ENCODE peak calls at places on chromosome 13, in nine cellular contexts. O, M, K, D, A, V, R, P and S are unnamed samples.

GRCh38 chr13:49821216-49821820 is 28.8 kb upstream of the KPNA3 start:
- DNase-seq in O (peak; percentile 22), M (no peak), K (no peak), D (no peak), A (no peak), V (no peak), R (no peak), P (no peak), S (no peak)

GRCh38 chr13:62837895-62838294 is 1422.2 kb upstream of the PCDH20 start:
- DNase-seq in O (peak; percentile 9), M (no peak), K (no peak), D (no peak), A (no peak), V (peak; percentile 54), R (peak; percentile 69), P (no peak), S (peak; percentile 0)

GRCh38 chr13:29906432-29907011 is 56.1 kb upstream of the UBL3 start:
- DNase-seq in O (no peak), M (no peak), K (no peak), D (no peak), A (no peak), V (no peak), R (no peak), P (no peak), S (no peak)

GRCh38 chr13:33879044-33879596 is 61.2 kb downstream of the RFC3 start:
- DNase-seq in O (no peak), M (no peak), K (no peak), D (no peak), A (no peak), V (no peak), R (no peak), P (no peak), S (no peak)

GRCh38 chr13:38630780-38631179 is 56.1 kb upstream of the FREM2 start:
- DNase-seq in O (no peak), M (no peak), K (no peak), D (no peak), A (no peak), V (peak; percentile 78), R (no peak), P (no peak), S (peak; percentile 23)

GRCh38 chr13:41231786-41232185 is 31.6 kb downstream of the MTRF1 start:
- DNase-seq in O (no peak), M (no peak), K (no peak), D (no peak), A (peak; percentile 68), V (peak; percentile 21), R (peak; percentile 59), P (peak; percentile 4), S (peak; percentile 6)

GRCh38 chr13:32897296-32897695 is 118.9 kb upstream of the KL start:
- DNase-seq in O (no peak), M (no peak), K (no peak), D (no peak), A (no peak), V (no peak), R (no peak), P (no peak), S (no peak)

GRCh38 chr13:74187564-74187963 is 53.4 kb upstream of the KLF12 start:
- DNase-seq in O (peak; percentile 79), M (no peak), K (no peak), D (no peak), A (no peak), V (peak; percentile 52), R (no peak), P (no peak), S (no peak)

GRCh38 chr13:29849071-29849541 is 1.3 kb downstream of the UBL3 start:
- DNase-seq in O (peak; percentile 31), M (no peak), K (no peak), D (no peak), A (peak; percentile 53), V (peak; percentile 39), R (peak; percentile 26), P (peak; percentile 38), S (peak; percentile 32)

GRCh38 chr13:70424428-70424827 is 316.2 kb upstream of the KLHL1 start:
- DNase-seq in O (no peak), M (no peak), K (no peak), D (no peak), A (peak; percentile 74), V (no peak), R (no peak), P (no peak), S (no peak)

GRCh38 chr13:44903596-44903995 is 85.7 kb downstream of the NUFIP1 start:
- DNase-seq in O (no peak), M (no peak), K (no peak), D (no peak), A (no peak), V (peak; percentile 96), R (peak; percentile 92), P (no peak), S (peak; percentile 90)

GRCh38 chr13:81442904-81443303 is 1102.0 kb upstream of the SPRY2 start:
- DNase-seq in O (no peak), M (no peak), K (no peak), D (no peak), A (no peak), V (no peak), R (no peak), P (no peak), S (no peak)

GRCh38 chr13:28440774-28441532 is 54.0 kb downstream of the FLT1 start:
- DNase-seq in O (no peak), M (no peak), K (no peak), D (no peak), A (no peak), V (no peak), R (no peak), P (no peak), S (no peak)

GRCh38 chr13:28220166-28220565 is 81.8 kb downstream of the PAN3 start:
- DNase-seq in O (no peak), M (no peak), K (no peak), D (no peak), A (no peak), V (peak; percentile 58), R (peak; percentile 81), P (no peak), S (peak; percentile 7)

GRCh38 chr13:43180837-43181236 is 157.5 kb downstream of the DNAJC15 start:
- DNase-seq in O (no peak), M (no peak), K (no peak), D (no peak), A (peak; percentile 52), V (no peak), R (no peak), P (no peak), S (no peak)

GRCh38 chr13:24128962-24129361 is 31.6 kb upstream of the SPATA13 start:
- DNase-seq in O (no peak), M (no peak), K (no peak), D (no peak), A (no peak), V (no peak), R (no peak), P (no peak), S (no peak)

GRCh38 chr13:76667551-76667950 is 218.7 kb downstream of the KCTD12 start:
- DNase-seq in O (peak; percentile 13), M (no peak), K (no peak), D (no peak), A (no peak), V (peak; percentile 74), R (peak; percentile 89), P (no peak), S (peak; percentile 19)

GRCh38 chr13:62551588-62551987 is 1135.9 kb upstream of the PCDH20 start:
- DNase-seq in O (no peak), M (no peak), K (no peak), D (no peak), A (no peak), V (no peak), R (no peak), P (no peak), S (no peak)

GRCh38 chr13:106083620-106084350 is 451.7 kb downstream of the EFNB2 start:
- DNase-seq in O (peak; percentile 19), M (no peak), K (peak; percentile 24), D (no peak), A (peak; percentile 75), V (peak; percentile 73), R (peak; percentile 78), P (no peak), S (peak; percentile 31)

GRCh38 chr13:44277459-44277858 is 96.2 kb upstream of the SERP2 start:
- DNase-seq in O (no peak), M (no peak), K (no peak), D (no peak), A (no peak), V (no peak), R (no peak), P (no peak), S (no peak)

GRCh38 chr13:111337741-111338140 is 17.3 kb downstream of the TEX29 start:
- DNase-seq in O (no peak), M (no peak), K (no peak), D (no peak), A (peak; percentile 10), V (peak; percentile 19), R (peak; percentile 8), P (no peak), S (peak; percentile 4)

GRCh38 chr13:36098080-36098479 is 33.1 kb downstream of the DCLK1 start:
- DNase-seq in O (no peak), M (no peak), K (no peak), D (no peak), A (no peak), V (peak; percentile 60), R (no peak), P (no peak), S (no peak)

GRCh38 chr13:47803131-47803530 is 197.9 kb downstream of the SUCLA2 start:
- DNase-seq in O (no peak), M (no peak), K (no peak), D (no peak), A (no peak), V (no peak), R (no peak), P (no peak), S (no peak)

GRCh38 chr13:30192320-30193093 is 114.8 kb downstream of the KATNAL1 start:
- DNase-seq in O (no peak), M (no peak), K (no peak), D (no peak), A (no peak), V (no peak), R (peak; percentile 23), P (no peak), S (no peak)

GRCh38 chr13:49064459-49064858 is 88.7 kb downstream of the FNDC3A start:
- DNase-seq in O (no peak), M (no peak), K (no peak), D (no peak), A (no peak), V (no peak), R (no peak), P (no peak), S (no peak)